ENCODE peak calls at places on chromosomes 1 and 21, in four cellular contexts. F is SK-N-SH, P is fibroblast of lung, J is progenitor cell of endocrine pancreas. B is an unnamed sample.
A peak's percentile ranks its signal among the peaks of the same experiment; 100 is the strongest.

GRCh38 chr1:93347319-93347899 is 1.7 kb downstream of the DR1 start:
- DNase-seq in P (no peak), J (no peak), F (no peak), B (no peak)

GRCh38 chr1:57831624-57832023 is 407.8 kb upstream of the DAB1 start:
- DNase-seq in J (no peak), P (peak; percentile 39), F (no peak), B (no peak)

GRCh38 chr1:36151845-36152203 is 2.5 kb upstream of the TRAPPC3 start:
- DNase-seq in P (no peak), F (no peak), J (no peak), B (no peak)

GRCh38 chr1:29471487-29472313 is 235.4 kb downstream of the PTPRU start:
- DNase-seq in J (no peak), P (no peak), F (peak; percentile 64), B (peak; percentile 98)

GRCh38 chr1:204945565-204945977 is 74.9 kb downstream of the NFASC start:
- DNase-seq in F (peak; percentile 41), J (no peak), P (no peak), B (peak; percentile 67)

GRCh38 chr1:92259350-92259749 is 39.4 kb downstream of the GLMN start:
- DNase-seq in F (no peak), P (no peak), J (no peak), B (no peak)

GRCh38 chr1:154838988-154839387 is 31.1 kb downstream of the KCNN3 start:
- DNase-seq in P (no peak), J (no peak), F (no peak), B (no peak)

GRCh38 chr1:2314297-2314802 is 77.0 kb downstream of the MORN1 start:
- DNase-seq in P (peak; percentile 64), J (peak; percentile 70), F (peak; percentile 93), B (no peak)

GRCh38 chr1:151968058-151968457 is 25.6 kb downstream of the S100A10 start:
- DNase-seq in P (peak; percentile 63), F (no peak), J (no peak), B (peak; percentile 22)

GRCh38 chr1:209648366-209648765 is 3.9 kb downstream of the LAMB3 start:
- DNase-seq in F (no peak), J (no peak), P (no peak), B (no peak)

GRCh38 chr21:14361958-14362357 is 21.0 kb downstream of the HSPA13 start:
- DNase-seq in J (no peak), P (peak; percentile 46), F (no peak), B (no peak)

GRCh38 chr21:41610042-41610839 is 102.3 kb upstream of the TMPRSS2 start:
- DNase-seq in P (peak; percentile 60), J (peak; percentile 38), F (peak; percentile 70), B (peak; percentile 11)

GRCh38 chr1:24255226-24255625 is 63.9 kb upstream of the GRHL3 start:
- DNase-seq in F (no peak), P (no peak), J (no peak), B (no peak)

GRCh38 chr21:25752389-25752788 is 17.6 kb downstream of the GABPA start:
- DNase-seq in P (no peak), J (no peak), F (no peak), B (no peak)

GRCh38 chr1:167772436-167772835 is 50.7 kb downstream of the MPZL1 start:
- DNase-seq in P (no peak), F (no peak), J (no peak), B (no peak)

GRCh38 chr1:56194911-56195310 is 384.5 kb downstream of the PLPP3 start:
- DNase-seq in J (no peak), P (peak; percentile 89), F (no peak), B (no peak)

GRCh38 chr1:210262167-210262896 is 29.7 kb downstream of the SERTAD4 start:
- DNase-seq in P (peak; percentile 88), J (no peak), F (peak; percentile 41), B (no peak)

GRCh38 chr1:245105815-245106410 is 48.9 kb upstream of the KIF26B start:
- DNase-seq in P (no peak), J (no peak), F (no peak), B (no peak)

GRCh38 chr1:28577052-28577678 is 14.9 kb upstream of the RAB42 start:
- DNase-seq in F (no peak), P (no peak), J (no peak), B (no peak)

GRCh38 chr21:15966651-15967050 is 236.9 kb downstream of the USP25 start:
- DNase-seq in F (no peak), P (no peak), J (no peak), B (no peak)

GRCh38 chr1:193326296-193326695 is 139.9 kb upstream of the B3GALT2 start:
- DNase-seq in P (no peak), F (no peak), J (no peak), B (no peak)

GRCh38 chr1:32321712-32322291 is 14.2 kb downstream of the MARCKSL1 start:
- DNase-seq in F (no peak), P (no peak), J (no peak), B (no peak)